ENCODE peak calls at places on chromosomes 11 and 22, in five cellular contexts. G is stimulated activated CD4-positive, alpha-beta T cell treated with anti-CD3 and anti-CD28 coated beads, Interleukin-2, amount 100 ng/mL, for 48 hours; J is fibroblast of lung; B is activated naive CD8-positive, alpha-beta T cell treated with anti-CD3 and anti-CD28 coated beads, Interleukin-2, amount 50 U/mL, for 24 hours; Q is activated gamma-delta T cell treated with Interleukin-2 at 50 U/mL for 16 hours. Z is an unnamed sample.

GRCh38 chr22:29044657-29045176 is 16.9 kb downstream of the C22orf31 start:
- DNase-seq in J (peak), G (no peak), B (no peak), Q (no peak), Z (no peak)

GRCh38 chr22:17233348-17234043 is 14.3 kb upstream of the ADA2 start:
- DNase-seq in Q (no peak), G (no peak), B (no peak), J (no peak), Z (no peak)

GRCh38 chr11:996681-997080 is 39.8 kb downstream of the MUC6 start:
- DNase-seq in J (no peak), G (no peak), B (no peak), Q (no peak), Z (no peak)

GRCh38 chr11:79414644-79415317 is 26.0 kb downstream of the TENM4 start:
- DNase-seq in Q (no peak), B (no peak), G (no peak), J (peak), Z (no peak)

GRCh38 chr22:49513358-49513851 is 314.3 kb downstream of the BRD1 start:
- DNase-seq in Q (no peak), B (no peak), G (no peak), J (no peak), Z (no peak)

GRCh38 chr11:58391879-58392278 is 14.8 kb downstream of the OR5B3 start:
- DNase-seq in B (no peak), J (no peak), G (no peak), Q (no peak), Z (no peak)

GRCh38 chr22:19039796-19040580 is 82.2 kb downstream of the DGCR2 start:
- DNase-seq in Q (no peak), G (no peak), B (no peak), J (no peak), Z (no peak)

GRCh38 chr11:773830-774229 is 3.5 kb downstream of the GATD1 start:
- DNase-seq in G (no peak), Q (no peak), B (no peak), J (no peak), Z (no peak)

GRCh38 chr11:72665911-72666472 is 8.2 kb downstream of the PDE2A start:
- DNase-seq in G (no peak), J (no peak), B (no peak), Q (no peak), Z (no peak)

GRCh38 chr22:24230911-24231656 is 13.8 kb downstream of the GGT5 start:
- DNase-seq in B (peak), Q (peak), G (peak), J (no peak), Z (no peak)

GRCh38 chr11:14539867-14540475 is 19.8 kb upstream of the PSMA1 start:
- DNase-seq in Q (no peak), J (peak), B (no peak), G (no peak), Z (no peak)

GRCh38 chr11:104124979-104125378 is 39.0 kb downstream of the PDGFD start:
- DNase-seq in Q (no peak), G (no peak), B (no peak), J (no peak), Z (no peak)

GRCh38 chr11:67507242-67507890 is 596 bp downstream of the CDK2AP2 start:
- DNase-seq in J (no peak), B (peak), Q (no peak), G (no peak), Z (no peak)

GRCh38 chr11:20668844-20669832 is at the start of gene NELL1:
- DNase-seq in G (no peak), B (no peak), Q (no peak), J (no peak), Z (no peak)

GRCh38 chr22:30204015-30204741 is 42.4 kb downstream of the LIF start:
- DNase-seq in B (no peak), J (no peak), G (no peak), Q (no peak), Z (no peak)

GRCh38 chr22:37534445-37534844 is 15.2 kb upstream of the CARD10 start:
- DNase-seq in G (no peak), Q (no peak), J (no peak), B (no peak), Z (no peak)

GRCh38 chr11:111329306-111330204 is 31.2 kb downstream of the POU2AF3 start:
- DNase-seq in G (no peak), B (no peak), Q (no peak), J (no peak), Z (peak)

GRCh38 chr11:86064236-86064803 is 4.6 kb downstream of the PICALM start:
- DNase-seq in G (no peak), B (no peak), J (no peak), Q (no peak), Z (no peak)

GRCh38 chr11:111530091-111530490 is 10.4 kb upstream of the LAYN start:
- DNase-seq in B (no peak), G (no peak), J (no peak), Q (no peak), Z (no peak)

GRCh38 chr11:65779919-65780769 is 632 bp downstream of the AP5B1 start:
- DNase-seq in G (peak), Q (peak), B (peak), J (peak), Z (peak)

GRCh38 chr22:32917577-32918375 is 116.3 kb downstream of the TIMP3 start:
- DNase-seq in G (no peak), B (no peak), J (no peak), Q (no peak), Z (no peak)

GRCh38 chr11:70854891-70855556 is 397.4 kb downstream of the SHANK2 start:
- DNase-seq in G (no peak), Q (no peak), B (no peak), J (no peak), Z (no peak)

Z was measured in substantia nigra.